ENCODE peak calls at places on chromosomes 3 and 15, in five cellular contexts. B is NCI-H1417; F is cerebellar cortex; Y is retina; O is activated naive CD8-positive, alpha-beta T cell treated with anti-CD3 and anti-CD28 coated beads, Interleukin-2, amount 50 U/mL, for 16 hours. C is an unnamed sample.
A peak's percentile ranks its signal among the peaks of the same experiment; 100 is the strongest.

GRCh38 chr15:75647370-75648155 is at the start of gene SNX33:
- DNase-seq in B (peak; percentile 79), F (peak; percentile 70), Y (peak; percentile 86), O (peak; percentile 16), C (peak; percentile 90)

GRCh38 chr15:98455899-98456298 is 192.4 kb upstream of the IGF1R start:
- DNase-seq in B (no peak), F (no peak), Y (no peak), O (no peak), C (no peak)

GRCh38 chr15:80999623-81000036 is 1.1 kb upstream of the TLNRD1 start:
- DNase-seq in B (no peak), F (no peak), Y (no peak), O (no peak), C (no peak)

GRCh38 chr3:119160361-119160760 is 13.0 kb upstream of the UPK1B start:
- DNase-seq in B (no peak), F (no peak), Y (no peak), O (no peak), C (no peak)

GRCh38 chr3:34090876-34091275 is 292.4 kb downstream of the PDCD6IP start:
- DNase-seq in B (peak; percentile 1), F (peak; percentile 93), Y (no peak), O (no peak), C (no peak)

GRCh38 chr3:14905055-14905657 is 42.2 kb upstream of the NR2C2 start:
- DNase-seq in B (no peak), F (no peak), Y (no peak), O (no peak), C (no peak)

GRCh38 chr15:23877502-23878412 is 190.7 kb upstream of the NDN start:
- DNase-seq in B (peak; percentile 82), F (peak; percentile 8), Y (peak; percentile 78), O (no peak), C (peak; percentile 47)

GRCh38 chr3:44421280-44421679 is 56.2 kb downstream of the ZNF445 start:
- DNase-seq in B (no peak), F (no peak), Y (no peak), O (no peak), C (no peak)

GRCh38 chr3:97359958-97360357 is 404.6 kb upstream of the ARL6 start:
- DNase-seq in B (no peak), F (no peak), Y (no peak), O (no peak), C (no peak)

GRCh38 chr3:134312072-134312872 is 61.6 kb upstream of the RYK start:
- DNase-seq in B (no peak), F (peak; percentile 64), Y (peak; percentile 68), O (no peak), C (no peak)

GRCh38 chr15:101652783-101653430 is 726 bp upstream of the TM2D3 start:
- DNase-seq in B (peak; percentile 75), F (no peak), Y (no peak), O (no peak), C (peak; percentile 41)

GRCh38 chr3:171356251-171356650 is 104.0 kb downstream of the TNIK start:
- DNase-seq in B (no peak), F (no peak), Y (no peak), O (no peak), C (no peak)

GRCh38 chr3:42501321-42501680 is 1.1 kb upstream of the VIPR1 start:
- DNase-seq in B (peak; percentile 47), F (peak; percentile 53), Y (peak; percentile 69), O (no peak), C (no peak)

GRCh38 chr3:37457392-37458065 is 283.1 kb upstream of the LRRFIP2 start:
- DNase-seq in B (no peak), F (no peak), Y (no peak), O (no peak), C (no peak)

GRCh38 chr3:163692484-163692883 is 1385.8 kb downstream of the SI start:
- DNase-seq in B (no peak), F (no peak), Y (no peak), O (no peak), C (no peak)

GRCh38 chr3:122858373-122858772 is 63.5 kb downstream of the SLC49A4 start:
- DNase-seq in B (no peak), F (peak; percentile 16), Y (no peak), O (no peak), C (no peak)

GRCh38 chr15:67917037-67917436 is 77.2 kb upstream of the RNU6-1 start:
- DNase-seq in B (no peak), F (peak; percentile 81), Y (peak; percentile 26), O (no peak), C (no peak)

GRCh38 chr15:62847900-62848489 is 194.6 kb upstream of the TPM1 start:
- DNase-seq in B (no peak), F (peak; percentile 79), Y (no peak), O (peak; percentile 4), C (peak; percentile 29)

C was measured in HuH-7.5.